ENCODE peak calls at places on chromosomes 13 and 19, in four cellular contexts. V, H, T and C are unnamed samples.
A peak's percentile ranks its signal among the peaks of the same experiment; 100 is the strongest.

GRCh38 chr19:34999498-35000337 is at the start of gene GRAMD1A:
- DNase-seq in T (peak; percentile 99), H (peak; percentile 83), V (peak; percentile 38), C (peak; percentile 50)

GRCh38 chr13:102132896-102133295 is 269.0 kb downstream of the FGF14 start:
- DNase-seq in V (no peak), H (no peak), T (no peak), C (no peak)

GRCh38 chr19:42961119-42961518 is 24.1 kb upstream of the PSG7 start:
- DNase-seq in V (no peak), H (no peak), T (no peak), C (no peak)

GRCh38 chr13:58852076-58852475 is 1220.5 kb downstream of the PCDH17 start:
- DNase-seq in H (no peak), T (no peak), V (no peak), C (no peak)

GRCh38 chr13:72920097-72920496 is 138.2 kb downstream of the PIBF1 start:
- DNase-seq in T (no peak), H (no peak), V (no peak), C (no peak)

GRCh38 chr13:90943961-90944360 is 403.5 kb upstream of the MIR17HG start:
- DNase-seq in T (no peak), H (no peak), V (no peak), C (no peak)

GRCh38 chr19:17429661-17430101 is 9.8 kb downstream of the MVB12A start:
- DNase-seq in T (peak; percentile 15), V (no peak), H (no peak), C (no peak)

GRCh38 chr13:63942372-63942771 is 2526.7 kb upstream of the PCDH20 start:
- DNase-seq in H (no peak), V (no peak), T (no peak), C (no peak)

GRCh38 chr13:40477623-40478608 is 188.5 kb downstream of the FOXO1 start:
- DNase-seq in T (no peak), H (peak; percentile 57), V (no peak), C (no peak)

GRCh38 chr13:46893820-46894533 is 2.9 kb downstream of the HTR2A start:
- DNase-seq in H (peak; percentile 83), T (peak; percentile 92), V (no peak), C (no peak)

GRCh38 chr13:98173431-98173921 is 3.6 kb downstream of the RNF113B start:
- DNase-seq in V (peak; percentile 96), T (peak; percentile 52), H (no peak), C (peak; percentile 92)

GRCh38 chr19:53466726-53467125 is 807 bp upstream of the ZNF813 start:
- DNase-seq in H (no peak), V (no peak), T (peak; percentile 20), C (no peak)

GRCh38 chr13:23411706-23412105 is 21.8 kb downstream of the SACS start:
- DNase-seq in V (no peak), H (no peak), T (no peak), C (no peak)

GRCh38 chr13:29939158-29939557 is 88.7 kb upstream of the UBL3 start:
- DNase-seq in H (no peak), T (peak; percentile 49), V (no peak), C (no peak)

GRCh38 chr13:20191902-20192469 is 752 bp downstream of the GJB2 start:
- DNase-seq in T (peak; percentile 71), H (no peak), V (no peak), C (no peak)

GRCh38 chr13:45198924-45199323 is 1.9 kb downstream of the KCTD4 start:
- DNase-seq in T (no peak), V (no peak), H (no peak), C (no peak)

GRCh38 chr13:30841161-30841560 is 64.9 kb upstream of the MEDAG start:
- DNase-seq in H (no peak), V (peak; percentile 36), T (no peak), C (no peak)

GRCh38 chr19:50358483-50359431 is 6.7 kb downstream of the NAPSA start:
- DNase-seq in T (no peak), H (peak; percentile 73), V (no peak), C (no peak)

GRCh38 chr13:113851480-113851803 is 12.4 kb downstream of the GAS6 start:
- DNase-seq in V (no peak), H (no peak), T (peak; percentile 6), C (no peak)

GRCh38 chr13:110548891-110549794 is 12.4 kb downstream of the RAB20 start:
- DNase-seq in T (no peak), V (no peak), H (no peak), C (no peak)

GRCh38 chr19:33868821-33869412 is 72.2 kb downstream of the KCTD15 start:
- DNase-seq in V (no peak), H (no peak), T (peak; percentile 66), C (no peak)

DNA sequence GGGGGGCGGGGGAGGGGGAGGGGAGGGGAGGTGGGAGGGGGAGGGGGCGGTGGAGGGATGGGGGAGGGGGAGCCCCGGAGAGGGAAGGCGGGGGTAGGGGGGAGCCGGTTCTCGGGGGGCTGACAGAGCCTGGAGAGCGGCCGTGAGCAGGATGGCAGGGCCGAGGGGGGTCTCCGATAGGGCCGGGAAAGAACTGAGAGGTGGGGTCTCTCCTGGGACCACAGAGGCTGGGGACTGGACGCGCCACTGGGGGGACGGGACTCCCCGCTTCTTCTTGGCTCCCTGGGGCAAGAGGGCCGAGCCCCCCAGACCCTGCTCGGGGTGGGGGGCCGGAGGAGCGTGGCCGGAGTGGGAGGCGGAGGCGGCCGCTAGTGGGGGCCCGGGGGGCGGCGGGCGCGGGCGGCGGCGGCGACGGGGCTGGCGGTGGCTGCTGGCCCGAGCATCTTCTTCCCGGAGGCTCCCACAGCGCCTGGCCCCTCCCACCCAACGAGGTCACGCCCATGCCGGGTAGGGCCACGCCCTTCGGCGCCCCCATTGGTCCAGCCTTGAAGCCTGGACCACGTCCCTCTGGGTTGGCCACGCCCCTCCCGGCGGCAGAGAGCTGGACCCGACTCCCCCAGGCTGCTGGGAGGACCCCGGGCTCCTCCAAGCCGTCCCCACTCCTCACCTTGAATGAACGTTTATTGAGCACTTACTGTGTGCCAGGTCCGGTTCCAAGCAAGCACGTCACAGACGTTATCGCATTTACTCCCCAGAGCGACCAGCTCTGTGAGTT is at the start of gene NOVA2:
- DNase-seq in T (peak; percentile 100), H (peak; percentile 73), V (no peak), C (no peak)
- H3K4me3 ChIP-seq in T (peak within 1 kb of the TSS; percentile 55), H (peak within 1 kb of the TSS; percentile 52), V (peak within 1 kb of the TSS; percentile 27), C (peak within 1 kb of the TSS; percentile 36)

GRCh38 chr19:55368106-55368505 is 2.2 kb downstream of the IL11 start:
- DNase-seq in H (no peak), T (no peak), V (no peak), C (no peak)

GRCh38 chr19:55368701-55369563 is 1.3 kb downstream of the IL11 start:
- DNase-seq in H (no peak), T (peak; percentile 92), V (no peak), C (no peak)

GRCh38 chr19:55370305-55370988 is at the start of gene IL11:
- DNase-seq in T (no peak), H (no peak), V (no peak), C (no peak)

GRCh38 chr19:55372316-55373081 is 2.2 kb upstream of the IL11 start:
- DNase-seq in T (peak; percentile 73), H (no peak), V (no peak), C (peak; percentile 55)

DNA sequence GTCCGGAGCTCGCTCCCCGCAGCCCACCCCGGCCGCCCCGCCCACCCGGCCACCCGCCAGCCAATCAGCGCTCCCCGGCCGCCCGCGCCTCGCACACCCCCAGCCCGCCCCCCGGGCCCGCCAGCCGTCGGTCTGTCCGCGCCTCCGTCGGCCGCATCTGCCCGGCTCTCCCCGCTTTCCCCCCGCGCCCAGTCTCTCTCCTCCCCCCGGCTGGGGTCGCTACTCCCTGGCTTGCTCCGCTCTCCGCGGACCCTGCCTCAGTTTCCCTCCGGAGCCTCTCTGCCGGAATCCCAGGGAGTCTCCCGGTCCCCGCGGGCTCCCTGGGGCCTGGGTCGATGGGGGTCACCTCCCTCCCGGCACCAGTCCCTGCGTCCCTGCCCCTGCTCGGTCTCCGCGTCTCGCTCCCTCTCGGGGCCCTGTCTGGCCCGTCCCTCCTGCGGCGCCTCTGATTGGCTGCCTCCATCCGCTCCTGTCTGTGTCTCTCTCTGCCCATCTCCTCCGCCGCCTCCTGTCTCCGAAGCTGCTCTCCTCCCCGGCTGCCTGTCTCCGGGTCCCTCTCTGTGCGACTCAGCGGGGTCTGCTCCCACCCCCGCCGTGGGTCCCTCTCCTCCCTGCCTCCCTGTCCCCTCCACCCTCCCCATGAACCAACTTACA is 485 bp downstream of the IL11 start:
- DNase-seq in V (no peak), T (peak; percentile 99), H (peak; percentile 50), C (no peak)
- H3K4me3 ChIP-seq in V (peak overlapping the region; percentile 73), T (peak overlapping the region; percentile 59), H (peak overlapping the region; percentile 35), C (peak overlapping the region; percentile 67)

GRCh38 chr19:48120505-48120904 is 9.9 kb upstream of the PLA2G4C start:
- DNase-seq in T (no peak), V (no peak), H (no peak), C (no peak)

GRCh38 chr19:48121909-48122371 is 11.3 kb upstream of the PLA2G4C start:
- DNase-seq in V (peak; percentile 47), H (no peak), T (no peak), C (no peak)

GRCh38 chr19:48121066-48121465 is 10.4 kb upstream of the PLA2G4C start:
- DNase-seq in V (no peak), T (no peak), H (no peak), C (no peak)

GRCh38 chr19:48123907-48124675 is 13.5 kb upstream of the PLA2G4C start:
- DNase-seq in H (no peak), T (no peak), V (peak; percentile 38), C (peak; percentile 44)

GRCh38 chr19:48122421-48122820 is 11.8 kb upstream of the PLA2G4C start:
- DNase-seq in H (no peak), V (no peak), T (no peak), C (no peak)
- H3K4me3 ChIP-seq in H (no peak overlapping the region), V (no peak overlapping the region), T (no peak overlapping the region), C (no peak overlapping the region)

GRCh38 chr19:483332-484072 is 12.8 kb upstream of the MADCAM1 start:
- DNase-seq in T (peak; percentile 51), H (no peak), V (no peak), C (no peak)

GRCh38 chr19:478236-478888 is 17.5 kb upstream of the SHC2 start:
- DNase-seq in T (peak; percentile 69), H (no peak), V (no peak), C (no peak)

GRCh38 chr19:484494-484893 is 11.8 kb upstream of the MADCAM1 start:
- DNase-seq in H (no peak), T (no peak), V (no peak), C (no peak)

GRCh38 chr19:482186-483041 is 13.9 kb upstream of the MADCAM1 start:
- DNase-seq in H (no peak), V (no peak), T (peak; percentile 64), C (no peak)

GRCh38 chr19:480016-480855 is 16.1 kb upstream of the MADCAM1 start:
- DNase-seq in H (peak; percentile 89), T (peak; percentile 93), V (no peak), C (no peak)
- H3K4me3 ChIP-seq in H (peak overlapping the region; percentile 35), T (no peak overlapping the region), V (no peak overlapping the region), C (no peak overlapping the region)

DNA sequence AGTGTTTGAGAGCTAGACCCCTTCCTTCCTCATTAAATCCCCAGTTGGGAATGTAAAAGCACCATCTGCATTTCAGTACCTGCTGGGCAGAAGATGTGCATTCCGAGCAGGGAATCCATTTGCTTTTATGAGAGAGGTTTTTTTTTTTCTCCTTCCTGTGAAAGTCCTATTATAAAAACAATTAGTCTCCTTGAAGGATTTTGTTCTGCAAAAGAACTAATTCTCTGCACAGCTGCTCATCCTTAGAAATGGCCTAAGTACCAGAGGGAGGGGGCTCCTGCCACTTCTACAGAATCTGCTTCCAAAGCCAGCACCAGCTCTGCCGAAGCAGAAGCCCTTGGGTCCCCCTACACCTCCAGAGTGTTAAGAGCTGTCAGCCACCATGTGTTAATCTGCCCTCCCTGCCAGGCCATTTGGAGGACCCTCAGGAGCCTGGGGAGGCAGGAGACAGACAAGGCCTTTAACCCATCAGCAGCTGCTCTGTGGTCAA is 36.4 kb upstream of the SERPINE3 start:
- DNase-seq in V (no peak), H (no peak), T (peak; percentile 60), C (no peak)
- H3K4me3 ChIP-seq in V (no peak overlapping the region), H (no peak overlapping the region), T (no peak overlapping the region), C (no peak overlapping the region)

GRCh38 chr19:11767633-11768133 is 883 bp downstream of the ZNF441 start:
- DNase-seq in H (peak; percentile 72), T (peak; percentile 47), V (no peak), C (no peak)
- H3K4me3 ChIP-seq in H (peak overlapping the region; percentile 92), T (peak overlapping the region; percentile 57), V (peak overlapping the region; percentile 57), C (peak overlapping the region; percentile 81)